ENCODE peak calls at places on chromosome 6, in ten cellular contexts. C, N, L, A, B, E, X, J, U and T are unnamed samples.

GRCh38 chr6:113847435-113847834 is 9.7 kb upstream of the MARCKS start:
- DNase-seq in X (no peak), L (no peak), E (no peak), U (no peak), B (no peak), N (no peak), A (no peak), C (no peak), J (no peak), T (peak; percentile 44)

GRCh38 chr6:11632231-11632630 is 94.7 kb downstream of the TMEM170B start:
- DNase-seq in X (no peak), L (peak; percentile 86), N (no peak), J (no peak), C (peak; percentile 79), B (no peak), A (no peak), U (no peak), E (no peak), T (peak; percentile 20)

GRCh38 chr6:74597840-74598239 is 608.0 kb downstream of the COL12A1 start:
- DNase-seq in U (no peak), C (no peak), B (no peak), N (no peak), X (no peak), A (no peak), J (no peak), E (no peak), L (no peak), T (no peak)

GRCh38 chr6:13048113-13048512 is 280.2 kb downstream of the TBC1D7 start:
- DNase-seq in E (no peak), L (no peak), X (no peak), N (no peak), C (no peak), A (no peak), B (no peak), J (no peak), U (no peak), T (no peak)

GRCh38 chr6:9250852-9251251 is 815.5 kb upstream of the SLC35B3 start:
- DNase-seq in N (no peak), U (no peak), C (no peak), J (peak; percentile 46), B (no peak), E (peak; percentile 20), A (peak; percentile 30), L (peak; percentile 44), X (no peak), T (peak; percentile 36)

GRCh38 chr6:124197148-124197547 is 393.5 kb downstream of the NKAIN2 start:
- DNase-seq in L (no peak), J (peak; percentile 7), C (no peak), X (no peak), B (no peak), U (no peak), E (no peak), N (no peak), A (no peak), T (no peak)

GRCh38 chr6:2993755-2994317 is 5.9 kb upstream of the NQO2 start:
- DNase-seq in X (no peak), N (no peak), U (no peak), B (no peak), J (no peak), C (peak; percentile 9), L (no peak), A (no peak), E (no peak), T (no peak)

GRCh38 chr6:79421707-79422484 is 115.3 kb downstream of the LCA5 start:
- DNase-seq in N (no peak), U (no peak), L (no peak), C (peak; percentile 38), B (no peak), J (no peak), E (peak; percentile 83), X (no peak), A (no peak), T (peak; percentile 88)

GRCh38 chr6:40701352-40702007 is 114.3 kb upstream of the LRFN2 start:
- DNase-seq in U (no peak), C (no peak), N (no peak), B (no peak), X (no peak), A (no peak), L (no peak), E (no peak), J (no peak), T (no peak)

GRCh38 chr6:99253271-99253670 is 96.2 kb downstream of the FAXC start:
- DNase-seq in A (no peak), C (no peak), B (no peak), U (no peak), E (no peak), L (no peak), N (no peak), X (no peak), J (no peak), T (no peak)

GRCh38 chr6:14468656-14469321 is 351.2 kb downstream of the CD83 start:
- DNase-seq in X (no peak), A (no peak), C (no peak), E (no peak), B (no peak), J (no peak), U (no peak), L (no peak), N (no peak), T (no peak)

GRCh38 chr6:138914701-138915100 is 73.4 kb downstream of the REPS1 start:
- DNase-seq in X (no peak), U (no peak), B (no peak), J (no peak), E (no peak), A (no peak), N (no peak), C (no peak), L (no peak), T (no peak)

GRCh38 chr6:82144852-82145332 is 102.7 kb downstream of the IBTK start:
- DNase-seq in N (no peak), C (peak; percentile 52), E (no peak), U (no peak), J (peak; percentile 33), A (no peak), B (no peak), L (peak; percentile 48), X (no peak), T (peak; percentile 80)

GRCh38 chr6:158926429-158926828 is 73.6 kb downstream of the RSPH3 start:
- DNase-seq in E (no peak), J (no peak), B (no peak), L (no peak), C (no peak), U (no peak), X (no peak), N (no peak), A (no peak), T (peak; percentile 78)

GRCh38 chr6:154754152-154754551 is 20.9 kb downstream of the SCAF8 start:
- DNase-seq in X (no peak), A (no peak), J (no peak), B (no peak), E (no peak), U (no peak), L (no peak), N (no peak), C (peak; percentile 18), T (peak; percentile 44)

GRCh38 chr6:88870728-88871330 is 92.6 kb downstream of the RNGTT start:
- DNase-seq in B (peak; percentile 13), X (no peak), C (peak; percentile 73), J (peak; percentile 32), L (peak; percentile 56), A (no peak), U (peak; percentile 7), N (peak; percentile 15), E (peak; percentile 19), T (peak; percentile 55)

GRCh38 chr6:169495601-169496000 is 206.2 kb downstream of the WDR27 start:
- DNase-seq in X (no peak), E (no peak), L (no peak), A (no peak), J (no peak), B (no peak), C (no peak), U (no peak), N (no peak), T (peak; percentile 36)

GRCh38 chr6:3534599-3534998 is 77.7 kb upstream of the SLC22A23 start:
- DNase-seq in N (no peak), E (no peak), B (no peak), L (no peak), X (no peak), C (no peak), A (no peak), U (no peak), J (no peak), T (peak; percentile 76)

GRCh38 chr6:140401666-140402255 is 1027.3 kb upstream of the CITED2 start:
- DNase-seq in J (no peak), X (no peak), N (no peak), B (no peak), A (no peak), L (no peak), E (no peak), U (no peak), C (no peak), T (peak; percentile 44)

GRCh38 chr6:96787846-96788580 is 49.3 kb downstream of the GPR63 start:
- DNase-seq in B (no peak), C (no peak), L (no peak), X (no peak), N (no peak), E (peak; percentile 1), A (no peak), J (no peak), U (no peak), T (no peak)

GRCh38 chr6:167306401-167306998 is 15.4 kb downstream of the UNC93A start:
- DNase-seq in L (peak; percentile 25), B (no peak), X (no peak), J (no peak), E (no peak), A (no peak), N (no peak), C (no peak), U (no peak), T (no peak)

GRCh38 chr6:20932284-20932683 is 398.0 kb downstream of the CDKAL1 start:
- DNase-seq in C (no peak), A (no peak), E (no peak), N (no peak), L (peak; percentile 7), B (no peak), J (no peak), U (no peak), X (no peak), T (no peak)

GRCh38 chr6:108068618-108069017 is 5.9 kb downstream of the OSTM1 start:
- DNase-seq in L (no peak), A (no peak), J (no peak), X (no peak), C (peak; percentile 47), E (no peak), N (no peak), B (no peak), U (no peak), T (no peak)

GRCh38 chr6:36249010-36249409 is 20.9 kb upstream of the PNPLA1 start:
- DNase-seq in E (no peak), L (no peak), C (no peak), B (no peak), J (no peak), N (no peak), A (no peak), U (no peak), X (no peak), T (peak; percentile 89)

GRCh38 chr6:42088101-42088591 is 37.8 kb downstream of the TAF8 start:
- DNase-seq in X (no peak), A (no peak), J (peak; percentile 43), B (no peak), U (no peak), E (no peak), L (peak; percentile 70), N (no peak), C (no peak), T (peak; percentile 21)